ENCODE peak calls at places on chromosomes 4 and X, in six cellular contexts. Q is adrenal gland, C is tibial artery, L is colonic mucosa, O is osteoblast, F is HCT116. N is an unnamed sample.

GRCh38 chrX:115690554-115691216 is 129.7 kb downstream of the PLS3 start:
- DNase-seq in O (peak; percentile 81), F (peak; percentile 37), Q (peak; percentile 60), C (peak; percentile 62), L (peak; percentile 54), N (peak; percentile 13)

GRCh38 chr4:42410446-42410845 is 13.2 kb downstream of the SHISA3 start:
- DNase-seq in C (no peak), F (no peak), O (no peak), Q (no peak), L (no peak), N (no peak)

GRCh38 chr4:6542951-6543350 is 32.0 kb upstream of the MAN2B2 start:
- DNase-seq in F (no peak), C (no peak), L (no peak), O (no peak), Q (no peak), N (no peak)

GRCh38 chr4:143391895-143392294 is 55.2 kb downstream of the GAB1 start:
- DNase-seq in C (no peak), L (no peak), F (no peak), Q (no peak), O (no peak), N (no peak)

GRCh38 chrX:130093271-130093670 is 17.0 kb downstream of the ELF4 start:
- DNase-seq in Q (no peak), C (no peak), F (no peak), L (no peak), O (peak; percentile 53), N (no peak)

GRCh38 chr4:102794999-102795398 is 32.4 kb downstream of the UBE2D3 start:
- DNase-seq in O (no peak), Q (no peak), C (no peak), L (no peak), F (no peak), N (no peak)

GRCh38 chr4:41360911-41361830 is 104.4 kb downstream of the UCHL1 start:
- DNase-seq in L (peak; percentile 42), F (no peak), Q (peak; percentile 67), C (peak; percentile 80), O (peak; percentile 84), N (no peak)

GRCh38 chr4:41991916-41992767 is 1.8 kb downstream of the SLC30A9 start:
- DNase-seq in L (no peak), C (no peak), O (no peak), F (no peak), Q (no peak), N (no peak)

GRCh38 chr4:41679991-41680390 is 68.5 kb downstream of the PHOX2B start:
- DNase-seq in C (no peak), L (no peak), F (no peak), O (no peak), Q (no peak), N (no peak)

GRCh38 chr4:6617246-6617645 is 23.2 kb upstream of the MRFAP1 start:
- DNase-seq in Q (no peak), C (no peak), L (no peak), F (no peak), O (peak; percentile 37), N (no peak)

GRCh38 chr4:5322321-5322720 is 271.0 kb downstream of the STK32B start:
- DNase-seq in F (no peak), C (no peak), Q (no peak), L (no peak), O (no peak), N (no peak)

GRCh38 chrX:72048515-72049455 is 82.9 kb downstream of the RTL5 start:
- DNase-seq in C (peak; percentile 16), Q (no peak), F (no peak), O (no peak), L (no peak), N (no peak)

GRCh38 chr4:159209249-159209648 is 106.4 kb downstream of the RAPGEF2 start:
- DNase-seq in F (no peak), C (no peak), Q (no peak), L (no peak), O (no peak), N (no peak)

GRCh38 chr4:184400375-184400870 is 73.9 kb downstream of the IRF2 start:
- DNase-seq in Q (peak; percentile 75), L (no peak), C (no peak), F (no peak), O (peak; percentile 91), N (no peak)

GRCh38 chr4:61505773-61506640 is 305.9 kb downstream of the ADGRL3 start:
- DNase-seq in O (no peak), Q (no peak), F (no peak), L (no peak), C (no peak), N (no peak)

GRCh38 chr4:174377613-174378012 is 93.9 kb downstream of the CEP44 start:
- DNase-seq in C (no peak), O (no peak), Q (no peak), L (no peak), F (no peak), N (no peak)

GRCh38 chrX:57674861-57675260 is 5.2 kb downstream of the NLRP2B start:
- DNase-seq in F (no peak), Q (no peak), C (no peak), L (no peak), O (no peak), N (no peak)

GRCh38 chr4:1651609-1652008 is 32.5 kb downstream of the FAM53A start:
- DNase-seq in O (no peak), C (no peak), F (no peak), L (no peak), Q (no peak), N (no peak)

GRCh38 chr4:103947617-103948016 is 227.8 kb upstream of the TACR3 start:
- DNase-seq in F (no peak), C (no peak), L (no peak), Q (no peak), O (no peak), N (no peak)

GRCh38 chr4:186342582-186342981 is 76.6 kb downstream of the F11 start:
- DNase-seq in L (no peak), O (no peak), C (no peak), F (no peak), Q (no peak), N (no peak)

GRCh38 chrX:136251042-136251991 is at the start of gene MAP7D3:
- DNase-seq in O (peak; percentile 92), Q (peak; percentile 67), L (peak; percentile 57), F (peak; percentile 16), C (no peak), N (no peak)

GRCh38 chr4:37066149-37066548 is 178.4 kb upstream of the NWD2 start:
- DNase-seq in C (no peak), Q (peak; percentile 23), O (no peak), L (peak; percentile 60), F (no peak), N (no peak)

GRCh38 chr4:38782452-38783108 is at the start of gene TLR10:
- DNase-seq in L (peak; percentile 64), Q (peak; percentile 50), F (peak; percentile 34), C (no peak), O (no peak), N (no peak)

GRCh38 chr4:48234575-48234974 is 35.1 kb downstream of the TEC start:
- DNase-seq in O (no peak), C (no peak), Q (no peak), L (no peak), F (no peak), N (no peak)

GRCh38 chr4:2968381-2968780 is 5.0 kb downstream of the GRK4 start:
- DNase-seq in C (no peak), L (no peak), Q (no peak), F (no peak), O (no peak), N (no peak)

GRCh38 chr4:22473268-22473667 is 42.6 kb downstream of the ADGRA3 start:
- DNase-seq in L (no peak), C (no peak), Q (peak; percentile 38), F (no peak), O (peak; percentile 60), N (peak; percentile 58)

GRCh38 chrX:119763836-119764387 is 5.5 kb downstream of the SOWAHD start:
- DNase-seq in C (no peak), O (no peak), F (no peak), L (no peak), Q (no peak), N (no peak)

GRCh38 chrX:153818571-153819397 is 11.6 kb downstream of the PDZD4 start:
- DNase-seq in F (no peak), Q (no peak), L (no peak), C (no peak), O (peak; percentile 90), N (no peak)

GRCh38 chr4:78645853-78646757 is 94.5 kb downstream of the ANXA3 start:
- DNase-seq in Q (peak; percentile 71), C (peak; percentile 91), F (no peak), L (peak; percentile 76), O (peak; percentile 72), N (peak; percentile 84)

GRCh38 chr4:82823062-82823461 is 24.5 kb upstream of the SCD5 start:
- DNase-seq in C (no peak), O (peak; percentile 80), F (no peak), L (no peak), Q (no peak), N (no peak)

GRCh38 chr4:156322592-156322991 is 368.9 kb upstream of the CTSO start:
- DNase-seq in Q (no peak), L (no peak), C (no peak), O (peak; percentile 73), F (peak; percentile 4), N (no peak)

GRCh38 chr4:183185018-183185417 is 86.0 kb downstream of the WWC2 start:
- DNase-seq in C (no peak), Q (no peak), O (no peak), L (no peak), F (no peak), N (no peak)

GRCh38 chrX:52923781-52924241 is 26.7 kb downstream of the FAM156B start:
- DNase-seq in L (peak; percentile 17), C (peak; percentile 65), F (no peak), O (peak; percentile 44), Q (peak; percentile 37), N (no peak)

GRCh38 chr4:169807934-169808333 is 50.2 kb upstream of the HPF1 start:
- DNase-seq in L (no peak), O (no peak), F (no peak), Q (no peak), C (no peak), N (no peak)
- H3K36me3 ChIP-seq in L (no peaks in the 10 kb centered on the region), O (no peaks in the 10 kb centered on the region), F (no peaks in the 10 kb centered on the region), Q (no peaks in the 10 kb centered on the region), C (no peaks in the 10 kb centered on the region), N (no peaks in the 10 kb centered on the region)

GRCh38 chr4:112897548-112897947 is 151.9 kb upstream of the ANK2 start:
- DNase-seq in Q (no peak), L (no peak), O (no peak), C (no peak), F (no peak), N (no peak)
- TF ChIP-seq CTCF in Q (no peak), L (no peak), O (no peak), C (no peak), F (no peak), N (peak; percentile 18)

GRCh38 chr4:7824218-7824617 is 115.4 kb downstream of the AFAP1 start:
- DNase-seq in Q (no peak), C (no peak), L (no peak), F (no peak), O (no peak), N (no peak)
- H3K36me3 ChIP-seq in Q (no peaks in the 10 kb centered on the region), C (no peaks in the 10 kb centered on the region), L (no peaks in the 10 kb centered on the region), F (no peaks in the 10 kb centered on the region), O (peaks cover 85% of the 10 kb centered on the region), N (no peaks in the 10 kb centered on the region)

DNA sequence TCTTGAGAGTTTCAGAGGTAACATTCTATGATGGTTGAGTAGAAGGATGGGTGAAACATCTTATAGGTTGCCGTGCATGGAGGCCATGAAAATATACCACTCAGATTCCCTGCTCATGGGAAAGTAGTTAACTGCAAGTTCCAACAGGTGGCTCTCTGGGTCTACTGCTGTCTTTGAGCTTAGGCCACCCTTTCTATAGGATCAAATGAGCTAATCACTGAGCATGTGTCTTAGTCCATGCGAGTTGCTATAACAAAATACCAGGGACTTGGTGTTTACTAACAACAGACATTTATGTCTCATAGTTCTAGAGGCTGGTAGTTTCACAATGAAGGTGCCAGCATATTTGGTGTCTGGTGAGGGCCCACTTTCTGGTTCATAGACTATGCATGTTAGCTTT is 144.8 kb upstream of the UNC5C start:
- DNase-seq in Q (no peak), F (peak; percentile 15), O (no peak), L (no peak), C (no peak), N (no peak)
- TF ChIP-seq CTCF in Q (no peak), F (no peak), O (peak; percentile 43), L (no peak), C (no peak), N (peak; percentile 40)

N was measured in keratinocyte.